ENCODE peak calls at places on chromosome 20, in ten cellular contexts. A, O, N, S, F, E, G, U, W and J are unnamed samples.
A peak's percentile ranks its signal among the peaks of the same experiment; 100 is the strongest.

GRCh38 chr20:10332656-10333421 is 101.2 kb downstream of the MKKS start:
- DNase-seq in A (peak; percentile 87), O (no peak), N (no peak), S (no peak), F (no peak), E (no peak), G (no peak), U (no peak), W (no peak), J (no peak)

GRCh38 chr20:3167738-3168078 is 5.6 kb downstream of the LZTS3 start:
- DNase-seq in A (no peak), O (no peak), N (no peak), S (no peak), F (no peak), E (no peak), G (no peak), U (no peak), W (no peak), J (no peak)

GRCh38 chr20:43189614-43190331 is at the start of gene PTPRT:
- DNase-seq in A (no peak), O (no peak), N (no peak), S (no peak), F (no peak), E (no peak), G (no peak), U (no peak), W (no peak), J (no peak)

GRCh38 chr20:63879264-63879663 is 14.2 kb downstream of the TPD52L2 start:
- DNase-seq in A (no peak), O (no peak), N (no peak), S (no peak), F (no peak), E (no peak), G (no peak), U (no peak), W (no peak), J (no peak)

GRCh38 chr20:33767739-33768138 is 35.9 kb downstream of the ZNF341 start:
- DNase-seq in A (no peak), O (no peak), N (no peak), S (no peak), F (no peak), E (no peak), G (no peak), U (no peak), W (no peak), J (no peak)

GRCh38 chr20:59603727-59604608 is at the start of gene PHACTR3:
- DNase-seq in A (no peak), O (no peak), N (no peak), S (no peak), F (no peak), E (no peak), G (no peak), U (no peak), W (no peak), J (no peak)

GRCh38 chr20:52313335-52313963 is 121.9 kb upstream of the ZFP64 start:
- DNase-seq in A (peak; percentile 66), O (no peak), N (no peak), S (no peak), F (no peak), E (no peak), G (no peak), U (no peak), W (no peak), J (no peak)

GRCh38 chr20:59802471-59803221 is 130.8 kb downstream of the SYCP2 start:
- DNase-seq in A (no peak), O (no peak), N (peak; percentile 29), S (no peak), F (no peak), E (peak; percentile 39), G (no peak), U (no peak), W (peak; percentile 1), J (peak; percentile 26)

GRCh38 chr20:14512856-14513255 is 175.4 kb upstream of the FLRT3 start:
- DNase-seq in A (peak; percentile 9), O (no peak), N (no peak), S (no peak), F (no peak), E (no peak), G (no peak), U (no peak), W (no peak), J (no peak)

GRCh38 chr20:62364911-62365736 is 2.0 kb downstream of the LAMA5 start:
- DNase-seq in A (no peak), O (peak; percentile 82), N (no peak), S (no peak), F (peak; percentile 73), E (no peak), G (no peak), U (peak; percentile 87), W (peak; percentile 74), J (peak; percentile 76)

GRCh38 chr20:48928832-48929725 is 7.6 kb downstream of the ARFGEF2 start:
- DNase-seq in A (peak; percentile 9), O (no peak), N (no peak), S (no peak), F (no peak), E (no peak), G (no peak), U (no peak), W (no peak), J (no peak)

GRCh38 chr20:43749734-43750294 is 23.0 kb upstream of the GTSF1L start:
- DNase-seq in A (peak; percentile 47), O (peak; percentile 10), N (peak; percentile 72), S (peak; percentile 85), F (peak; percentile 80), E (peak; percentile 70), G (peak; percentile 73), U (peak; percentile 91), W (peak; percentile 64), J (peak; percentile 61)

GRCh38 chr20:11845311-11845710 is 72.4 kb upstream of the BTBD3 start:
- DNase-seq in A (no peak), O (no peak), N (no peak), S (no peak), F (no peak), E (no peak), G (no peak), U (no peak), W (no peak), J (no peak)

GRCh38 chr20:37901280-37901666 is 1.7 kb upstream of the VSTM2L start:
- DNase-seq in A (no peak), O (no peak), N (no peak), S (no peak), F (no peak), E (no peak), G (no peak), U (no peak), W (no peak), J (no peak)

GRCh38 chr20:46650575-46651090 is 626 bp downstream of the SLC13A3 start:
- DNase-seq in A (no peak), O (no peak), N (no peak), S (no peak), F (no peak), E (no peak), G (no peak), U (no peak), W (no peak), J (no peak)

GRCh38 chr20:17704589-17705317 is 5.0 kb downstream of the BANF2 start:
- DNase-seq in A (no peak), O (no peak), N (no peak), S (no peak), F (no peak), E (no peak), G (no peak), U (no peak), W (no peak), J (no peak)

GRCh38 chr20:12970372-12970821 is 38.4 kb upstream of the SPTLC3 start:
- DNase-seq in A (peak; percentile 74), O (no peak), N (no peak), S (no peak), F (no peak), E (no peak), G (peak; percentile 11), U (no peak), W (no peak), J (no peak)

GRCh38 chr20:8656335-8656734 is 412.6 kb upstream of the PLCB4 start:
- DNase-seq in A (no peak), O (no peak), N (no peak), S (no peak), F (no peak), E (no peak), G (no peak), U (no peak), W (peak; percentile 56), J (no peak)

GRCh38 chr20:1397710-1398109 is 4.9 kb upstream of the FKBP1A start:
- DNase-seq in A (peak; percentile 40), O (no peak), N (no peak), S (no peak), F (no peak), E (no peak), G (no peak), U (no peak), W (no peak), J (no peak)
- TF ChIP-seq CTCF in A (peak; percentile 37), O (peak; percentile 13), N (no peak), S (no peak), F (peak; percentile 58), E (no peak), G (peak; percentile 54), U (peak; percentile 30), W (peak; percentile 27), J (no peak)

DNA sequence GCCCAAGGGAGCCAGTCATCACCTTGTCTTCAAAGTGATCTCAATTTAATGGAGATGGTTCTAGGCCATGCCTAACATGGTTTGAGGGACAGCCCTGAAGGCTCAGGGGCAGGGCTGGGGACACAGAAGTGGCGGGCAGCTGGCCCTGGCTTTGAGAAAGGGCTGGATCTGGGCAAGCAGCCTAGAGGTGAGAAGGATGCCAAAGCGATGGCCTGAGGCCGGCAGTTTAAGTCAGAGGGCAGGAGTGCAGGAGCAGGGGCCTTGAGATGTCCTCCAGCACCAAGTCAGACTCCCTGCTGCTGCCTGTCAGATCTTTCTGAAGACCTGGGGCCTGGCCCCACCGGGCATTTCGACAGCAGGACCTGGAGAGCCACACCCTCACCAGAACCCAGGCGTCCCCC is 28.4 kb upstream of the APMAP start:
- DNase-seq in A (no peak), O (no peak), N (peak; percentile 25), S (no peak), F (peak; percentile 52), E (peak; percentile 47), G (no peak), U (peak; percentile 60), W (no peak), J (no peak)
- H3K4me1 ChIP-seq in A (no peaks in the 10 kb centered on the region), O (peaks cover 39% of the 10 kb centered on the region), N (peaks cover 70% of the 10 kb centered on the region), S (no peaks in the 10 kb centered on the region), F (peaks cover 89% of the 10 kb centered on the region), E (no peaks in the 10 kb centered on the region), G (no peaks in the 10 kb centered on the region), U (peaks cover 14% of the 10 kb centered on the region), W (peaks cover 4% of the 10 kb centered on the region), J (peaks cover 41% of the 10 kb centered on the region)

DNA sequence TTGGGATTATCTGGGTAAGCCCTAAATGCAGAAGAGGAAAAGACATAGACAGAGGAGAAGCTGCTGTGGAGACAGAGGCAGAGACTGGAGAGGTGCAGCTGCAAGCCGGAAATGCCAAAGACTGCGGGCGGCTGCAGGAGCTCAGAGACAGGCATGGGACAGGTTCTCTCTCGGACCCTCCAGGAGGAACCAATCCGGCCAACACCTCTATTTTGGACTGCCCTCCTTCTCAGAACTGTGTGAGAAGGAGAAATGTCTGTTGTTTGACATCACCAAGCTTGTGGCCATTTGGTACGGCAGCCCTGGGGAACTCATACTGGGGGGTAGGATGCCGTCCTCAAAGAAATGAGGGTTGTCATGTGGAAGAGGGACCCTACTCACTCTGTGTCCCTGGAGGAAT is 95.0 kb downstream of the DHX35 start:
- DNase-seq in A (no peak), O (no peak), N (no peak), S (no peak), F (no peak), E (no peak), G (no peak), U (no peak), W (no peak), J (no peak)
- H3K4me3 ChIP-seq in A (no peak overlapping the region), O (no peak overlapping the region), N (no peak overlapping the region), S (no peak overlapping the region), F (no peak overlapping the region), E (no peak overlapping the region), G (no peak overlapping the region), U (no peak overlapping the region), W (no peak overlapping the region), J (no peak overlapping the region)

GRCh38 chr20:57400262-57400701 is 9.1 kb downstream of the RBM38 start:
- DNase-seq in A (no peak), O (no peak), N (no peak), S (no peak), F (no peak), E (no peak), G (no peak), U (no peak), W (no peak), J (no peak)
- TF ChIP-seq CTCF in A (no peak), O (peak; percentile 45), N (no peak), S (no peak), F (peak; percentile 18), E (no peak), G (peak; percentile 59), U (no peak), W (peak; percentile 10), J (no peak)